ENCODE peak calls at places on chromosome 17, in ten cellular contexts. R is naive thymus-derived CD4-positive, alpha-beta T cell; S is GM04503; M is right lobe of liver; P is A172; A is iPS-NIHi11; B is psoas muscle; J is Caco-2; Y is NCI-H187; L is A549. T is an unnamed sample.

GRCh38 chr17:76841776-76842405 is 26.3 kb upstream of the MGAT5B start:
- DNase-seq in L (peak; percentile 40), J (peak; percentile 44), P (no peak), Y (no peak), R (no peak), B (no peak), M (no peak), A (peak; percentile 56), S (no peak), T (no peak)

GRCh38 chr17:37844158-37844976 is 79.8 kb upstream of the TBC1D3K start:
- DNase-seq in B (peak; percentile 76), Y (no peak), L (peak; percentile 87), P (no peak), S (no peak), M (peak; percentile 70), J (no peak), R (peak; percentile 35), A (peak; percentile 91), T (peak; percentile 17)

GRCh38 chr17:1650731-1651558 is 1.3 kb upstream of the RILP start:
- DNase-seq in B (no peak), L (no peak), P (no peak), R (no peak), J (no peak), S (no peak), A (no peak), Y (no peak), M (peak; percentile 88), T (no peak)

GRCh38 chr17:20896153-20896649 is 146.6 kb downstream of the USP22 start:
- DNase-seq in B (peak; percentile 67), P (no peak), S (no peak), Y (no peak), M (no peak), R (peak; percentile 27), J (no peak), L (no peak), A (peak; percentile 3), T (peak; percentile 42)

GRCh38 chr17:72121164-72122001 is 563 bp downstream of the SOX9 start:
- DNase-seq in M (peak; percentile 56), R (no peak), L (peak; percentile 60), J (peak; percentile 45), Y (no peak), A (peak; percentile 60), S (no peak), P (peak; percentile 46), B (peak; percentile 75), T (no peak)

GRCh38 chr17:71709974-71710373 is 410.8 kb upstream of the SOX9 start:
- DNase-seq in P (no peak), J (no peak), M (no peak), L (no peak), B (no peak), R (no peak), A (no peak), Y (no peak), S (peak; percentile 33), T (no peak)

GRCh38 chr17:65064452-65065019 is 8.0 kb upstream of the GNA13 start:
- DNase-seq in B (no peak), M (no peak), R (no peak), L (peak; percentile 32), J (peak; percentile 64), Y (no peak), A (no peak), P (peak; percentile 62), S (no peak), T (no peak)

GRCh38 chr17:40945414-40945813 is 8.0 kb upstream of the KRT23 start:
- DNase-seq in B (no peak), P (no peak), S (no peak), L (no peak), Y (no peak), J (no peak), A (no peak), R (no peak), M (no peak), T (no peak)

GRCh38 chr17:14918540-14918939 is 346.6 kb downstream of the PMP22 start:
- DNase-seq in A (no peak), L (no peak), S (no peak), R (no peak), M (no peak), P (peak; percentile 5), Y (no peak), J (no peak), B (no peak), T (no peak)

GRCh38 chr17:34763727-34764665 is 184.6 kb downstream of the TMEM132E start:
- DNase-seq in L (no peak), S (no peak), R (no peak), Y (no peak), M (no peak), J (peak; percentile 16), B (no peak), P (peak; percentile 69), A (no peak), T (no peak)